ENCODE peak calls at places on chromosomes 1 and 21, in seven cellular contexts. S, C, D, N, L, E and I are unnamed samples.

GRCh38 chr1:37513795-37514349 is 694 bp downstream of the MEAF6 start:
- DNase-seq in S (peak), C (peak), D (peak), N (no peak), L (peak), E (peak), I (peak)

GRCh38 chr21:42001781-42002180 is 8.4 kb downstream of the ZBTB21 start:
- DNase-seq in S (no peak), C (no peak), D (no peak), N (no peak), L (no peak), E (no peak), I (no peak)

GRCh38 chr1:175563556-175563955 is 179.8 kb downstream of the TNR start:
- DNase-seq in S (no peak), C (no peak), D (no peak), N (no peak), L (no peak), E (no peak), I (no peak)

GRCh38 chr1:34186741-34187494 is 10.2 kb downstream of the C1orf94 start:
- DNase-seq in S (no peak), C (peak), D (no peak), N (no peak), L (no peak), E (no peak), I (no peak)

GRCh38 chr1:212641956-212642355 is 33.4 kb downstream of the ATF3 start:
- DNase-seq in S (no peak), C (no peak), D (no peak), N (no peak), L (no peak), E (no peak), I (no peak)

GRCh38 chr21:42565886-42566523 is 52.4 kb downstream of the SLC37A1 start:
- DNase-seq in S (no peak), C (no peak), D (no peak), N (peak), L (no peak), E (no peak), I (no peak)

GRCh38 chr1:170586321-170586855 is 54.4 kb downstream of the GORAB start:
- DNase-seq in S (peak), C (no peak), D (no peak), N (no peak), L (no peak), E (no peak), I (no peak)

GRCh38 chr1:40981702-40982448 is 2.4 kb downstream of the CTPS1 start:
- DNase-seq in S (peak), C (no peak), D (no peak), N (no peak), L (no peak), E (no peak), I (no peak)

GRCh38 chr1:168637350-168637991 is 61.1 kb downstream of the XCL1 start:
- DNase-seq in S (peak), C (peak), D (peak), N (no peak), L (peak), E (peak), I (peak)

GRCh38 chr1:162927421-162927820 is 66.4 kb upstream of the CCDC190 start:
- DNase-seq in S (no peak), C (no peak), D (no peak), N (no peak), L (no peak), E (no peak), I (no peak)

GRCh38 chr1:150995896-150996295 is 10.8 kb downstream of the MINDY1 start:
- DNase-seq in S (peak), C (peak), D (no peak), N (peak), L (no peak), E (no peak), I (peak)

GRCh38 chr1:182703539-182703938 is 19.2 kb upstream of the RGS8 start:
- DNase-seq in S (no peak), C (no peak), D (peak), N (no peak), L (peak), E (no peak), I (no peak)

GRCh38 chr1:33696962-33697361 is 166.9 kb upstream of the HMGB4 start:
- DNase-seq in S (no peak), C (no peak), D (no peak), N (no peak), L (no peak), E (no peak), I (no peak)

GRCh38 chr1:158060001-158060400 is 66.6 kb downstream of the KIRREL1 start:
- DNase-seq in S (peak), C (no peak), D (no peak), N (no peak), L (no peak), E (no peak), I (no peak)

GRCh38 chr1:29960906-29961675 is 724.8 kb downstream of the PTPRU start:
- DNase-seq in S (peak), C (no peak), D (no peak), N (no peak), L (no peak), E (no peak), I (no peak)

GRCh38 chr1:180156201-180156600 is 1.5 kb downstream of the QSOX1 start:
- DNase-seq in S (no peak), C (no peak), D (no peak), N (no peak), L (no peak), E (no peak), I (no peak)

GRCh38 chr1:235649722-235650163 is at the start of gene GNG4:
- DNase-seq in S (peak), C (peak), D (peak), N (no peak), L (peak), E (no peak), I (no peak)

GRCh38 chr1:32331549-32331948 is 4.5 kb downstream of the MARCKSL1 start:
- DNase-seq in S (no peak), C (no peak), D (no peak), N (no peak), L (no peak), E (no peak), I (no peak)

GRCh38 chr1:155081472-155082300 is 3.0 kb downstream of the EFNA3 start:
- DNase-seq in S (peak), C (no peak), D (no peak), N (no peak), L (no peak), E (peak), I (peak)

GRCh38 chr21:20167059-20167458 is 831.1 kb upstream of the NCAM2 start:
- DNase-seq in S (no peak), C (no peak), D (no peak), N (no peak), L (no peak), E (no peak), I (no peak)

GRCh38 chr1:26302733-26303405 is 3.6 kb downstream of the UBXN11 start:
- DNase-seq in S (peak), C (no peak), D (no peak), N (no peak), L (no peak), E (no peak), I (peak)

GRCh38 chr21:20443558-20444155 is 554.6 kb upstream of the NCAM2 start:
- DNase-seq in S (peak), C (no peak), D (no peak), N (no peak), L (peak), E (peak), I (peak)

GRCh38 chr1:158035014-158035413 is 41.6 kb downstream of the KIRREL1 start:
- DNase-seq in S (no peak), C (no peak), D (no peak), N (no peak), L (no peak), E (no peak), I (no peak)

GRCh38 chr1:243623831-243624230 is 226.2 kb downstream of the AKT3 start:
- DNase-seq in S (no peak), C (no peak), D (no peak), N (no peak), L (no peak), E (no peak), I (peak)

GRCh38 chr1:29324771-29325351 is 88.5 kb downstream of the PTPRU start:
- DNase-seq in S (peak), C (no peak), D (no peak), N (no peak), L (no peak), E (no peak), I (no peak)

GRCh38 chr1:25900209-25900608 is 6.0 kb downstream of the STMN1 start:
- DNase-seq in S (no peak), C (no peak), D (no peak), N (no peak), L (no peak), E (no peak), I (no peak)

GRCh38 chr1:184002071-184002470 is 35.5 kb downstream of the COLGALT2 start:
- DNase-seq in S (peak), C (peak), D (no peak), N (peak), L (no peak), E (no peak), I (peak)

GRCh38 chr1:68570859-68571258 is 74.0 kb upstream of the DEPDC1 start:
- DNase-seq in S (no peak), C (no peak), D (no peak), N (no peak), L (no peak), E (no peak), I (peak)

GRCh38 chr1:227940791-227941241 is 6.9 kb downstream of the WNT9A start:
- DNase-seq in S (peak), C (no peak), D (no peak), N (peak), L (no peak), E (no peak), I (no peak)

GRCh38 chr21:28617300-28617699 is 375.4 kb downstream of the LTN1 start:
- DNase-seq in S (no peak), C (no peak), D (no peak), N (no peak), L (no peak), E (no peak), I (no peak)

GRCh38 chr1:29500651-29501050 is 264.3 kb downstream of the PTPRU start:
- DNase-seq in S (no peak), C (no peak), D (no peak), N (no peak), L (no peak), E (no peak), I (no peak)

GRCh38 chr1:85321237-85321964 is 45.0 kb upstream of the BCL10 start:
- DNase-seq in S (no peak), C (no peak), D (no peak), N (no peak), L (no peak), E (no peak), I (peak)

GRCh38 chr1:116165572-116165971 is 54.4 kb downstream of the MAB21L3 start:
- DNase-seq in S (no peak), C (no peak), D (no peak), N (no peak), L (no peak), E (no peak), I (no peak)